ENCODE peak calls at places on chromosomes 4 and X, in seven cellular contexts. One of them, this sample, is unnamed.

GRCh38 chrX:24266996-24267395 is 46.9 kb downstream of the SUPT20HL2 start:
- DNase-seq in lower leg skin: no peak
- DNase-seq in Calu3: no peak
- DNase-seq in BJ: no peak
- DNase-seq in omental fat pad: no peak
- DNase-seq in left lung: no peak
- DNase-seq in AG04449: no peak
- DNase-seq in this sample: no peak

GRCh38 chrX:115702982-115703381 is 142.0 kb downstream of the PLS3 start:
- DNase-seq in lower leg skin: no peak
- DNase-seq in Calu3: no peak
- DNase-seq in BJ: no peak
- DNase-seq in omental fat pad: no peak
- DNase-seq in left lung: no peak
- DNase-seq in AG04449: no peak
- DNase-seq in this sample: no peak

GRCh38 chr4:124192544-124192943 is 520.0 kb downstream of the ANKRD50 start:
- DNase-seq in lower leg skin: no peak
- DNase-seq in Calu3: no peak
- DNase-seq in BJ: no peak
- DNase-seq in omental fat pad: no peak
- DNase-seq in left lung: no peak
- DNase-seq in AG04449: no peak
- DNase-seq in this sample: no peak

GRCh38 chr4:112075129-112075753 is 70.0 kb upstream of the FAM241A start:
- DNase-seq in lower leg skin: no peak
- DNase-seq in Calu3: peak
- DNase-seq in BJ: no peak
- DNase-seq in omental fat pad: no peak
- DNase-seq in left lung: no peak
- DNase-seq in AG04449: no peak
- DNase-seq in this sample: no peak

GRCh38 chrX:118872102-118872566 is 48.5 kb downstream of the ZCCHC12 start:
- DNase-seq in lower leg skin: no peak
- DNase-seq in Calu3: peak
- DNase-seq in BJ: no peak
- DNase-seq in omental fat pad: no peak
- DNase-seq in left lung: no peak
- DNase-seq in AG04449: no peak
- DNase-seq in this sample: no peak

GRCh38 chr4:139085141-139085540 is 69.6 kb downstream of the NOCT start:
- DNase-seq in lower leg skin: no peak
- DNase-seq in Calu3: no peak
- DNase-seq in BJ: no peak
- DNase-seq in omental fat pad: no peak
- DNase-seq in left lung: no peak
- DNase-seq in AG04449: no peak
- DNase-seq in this sample: no peak

GRCh38 chrX:71637848-71638247 is 19.5 kb upstream of the CXCR3 start:
- DNase-seq in lower leg skin: peak
- DNase-seq in Calu3: no peak
- DNase-seq in BJ: no peak
- DNase-seq in omental fat pad: no peak
- DNase-seq in left lung: no peak
- DNase-seq in AG04449: no peak
- DNase-seq in this sample: no peak

GRCh38 chr4:99722006-99722405 is 64.4 kb upstream of the C4orf54 start:
- DNase-seq in lower leg skin: no peak
- DNase-seq in Calu3: no peak
- DNase-seq in BJ: no peak
- DNase-seq in omental fat pad: no peak
- DNase-seq in left lung: no peak
- DNase-seq in AG04449: no peak
- DNase-seq in this sample: no peak

GRCh38 chr4:38846015-38846414 is 10.6 kb downstream of the TLR6 start:
- DNase-seq in lower leg skin: no peak
- DNase-seq in Calu3: no peak
- DNase-seq in BJ: no peak
- DNase-seq in omental fat pad: no peak
- DNase-seq in left lung: no peak
- DNase-seq in AG04449: no peak
- DNase-seq in this sample: no peak

GRCh38 chr4:80382090-80382832 is 46.7 kb downstream of the CFAP299 start:
- DNase-seq in lower leg skin: no peak
- DNase-seq in Calu3: no peak
- DNase-seq in BJ: no peak
- DNase-seq in omental fat pad: no peak
- DNase-seq in left lung: no peak
- DNase-seq in AG04449: no peak
- DNase-seq in this sample: no peak

GRCh38 chr4:83503974-83504373 is 19.1 kb upstream of the ABRAXAS1 start:
- DNase-seq in lower leg skin: no peak
- DNase-seq in Calu3: no peak
- DNase-seq in BJ: no peak
- DNase-seq in omental fat pad: no peak
- DNase-seq in left lung: no peak
- DNase-seq in AG04449: no peak
- DNase-seq in this sample: no peak

GRCh38 chr4:121112530-121112929 is 40.2 kb upstream of the NDNF start:
- DNase-seq in lower leg skin: no peak
- DNase-seq in Calu3: no peak
- DNase-seq in BJ: no peak
- DNase-seq in omental fat pad: no peak
- DNase-seq in left lung: no peak
- DNase-seq in AG04449: no peak
- DNase-seq in this sample: no peak

GRCh38 chr4:182189107-182189878 is 53.9 kb upstream of the TENM3 start:
- DNase-seq in lower leg skin: no peak
- DNase-seq in Calu3: peak
- DNase-seq in BJ: peak
- DNase-seq in omental fat pad: no peak
- DNase-seq in left lung: no peak
- DNase-seq in AG04449: peak
- DNase-seq in this sample: no peak

GRCh38 chr4:69095301-69095731 is 958 bp upstream of the UGT2B7 start:
- DNase-seq in lower leg skin: no peak
- DNase-seq in Calu3: no peak
- DNase-seq in BJ: no peak
- DNase-seq in omental fat pad: no peak
- DNase-seq in left lung: no peak
- DNase-seq in AG04449: peak
- DNase-seq in this sample: no peak

GRCh38 chr4:104879367-104879766 is 267.3 kb upstream of the TET2 start:
- DNase-seq in lower leg skin: no peak
- DNase-seq in Calu3: no peak
- DNase-seq in BJ: no peak
- DNase-seq in omental fat pad: no peak
- DNase-seq in left lung: no peak
- DNase-seq in AG04449: no peak
- DNase-seq in this sample: no peak

GRCh38 chrX:153922932-153923857 is 2.9 kb downstream of the ARHGAP4 start:
- DNase-seq in lower leg skin: no peak
- DNase-seq in Calu3: peak
- DNase-seq in BJ: no peak
- DNase-seq in omental fat pad: no peak
- DNase-seq in left lung: peak
- DNase-seq in AG04449: no peak
- DNase-seq in this sample: no peak

GRCh38 chr4:3276961-3277360 is 15.9 kb upstream of the RGS12 start:
- DNase-seq in lower leg skin: peak
- DNase-seq in Calu3: no peak
- DNase-seq in BJ: no peak
- DNase-seq in omental fat pad: no peak
- DNase-seq in left lung: no peak
- DNase-seq in AG04449: no peak
- DNase-seq in this sample: no peak

GRCh38 chr4:185730849-185731608 is 81.0 kb downstream of the SORBS2 start:
- DNase-seq in lower leg skin: no peak
- DNase-seq in Calu3: no peak
- DNase-seq in BJ: no peak
- DNase-seq in omental fat pad: no peak
- DNase-seq in left lung: no peak
- DNase-seq in AG04449: no peak
- DNase-seq in this sample: no peak

GRCh38 chr4:181478675-181479074 is 764.5 kb upstream of the TENM3 start:
- DNase-seq in lower leg skin: no peak
- DNase-seq in Calu3: no peak
- DNase-seq in BJ: no peak
- DNase-seq in omental fat pad: no peak
- DNase-seq in left lung: no peak
- DNase-seq in AG04449: no peak
- DNase-seq in this sample: no peak

GRCh38 chr4:73964862-73965611 is 16.8 kb downstream of the PF4 start:
- DNase-seq in lower leg skin: no peak
- DNase-seq in Calu3: peak
- DNase-seq in BJ: no peak
- DNase-seq in omental fat pad: no peak
- DNase-seq in left lung: no peak
- DNase-seq in AG04449: no peak
- DNase-seq in this sample: no peak

GRCh38 chr4:89762311-89762710 is 74.7 kb downstream of the SNCA start:
- DNase-seq in lower leg skin: no peak
- DNase-seq in Calu3: no peak
- DNase-seq in BJ: no peak
- DNase-seq in omental fat pad: no peak
- DNase-seq in left lung: no peak
- DNase-seq in AG04449: no peak
- DNase-seq in this sample: no peak

GRCh38 chrX:105323951-105324350 is 103.5 kb upstream of the TEX13A start:
- DNase-seq in lower leg skin: no peak
- DNase-seq in Calu3: no peak
- DNase-seq in BJ: no peak
- DNase-seq in omental fat pad: no peak
- DNase-seq in left lung: no peak
- DNase-seq in AG04449: no peak
- DNase-seq in this sample: no peak

GRCh38 chr4:165326831-165327210 is 648 bp upstream of the MSMO1 start:
- DNase-seq in lower leg skin: no peak
- DNase-seq in Calu3: peak
- DNase-seq in BJ: no peak
- DNase-seq in omental fat pad: no peak
- DNase-seq in left lung: no peak
- DNase-seq in AG04449: no peak
- DNase-seq in this sample: no peak

GRCh38 chr4:165325732-165326512 is 1.5 kb upstream of the MSMO1 start:
- DNase-seq in lower leg skin: no peak
- DNase-seq in Calu3: no peak
- DNase-seq in BJ: no peak
- DNase-seq in omental fat pad: no peak
- DNase-seq in left lung: no peak
- DNase-seq in AG04449: peak
- DNase-seq in this sample: no peak

GRCh38 chr4:165324918-165325304 is 2.6 kb upstream of the MSMO1 start:
- DNase-seq in lower leg skin: no peak
- DNase-seq in Calu3: no peak
- DNase-seq in BJ: no peak
- DNase-seq in omental fat pad: no peak
- DNase-seq in left lung: no peak
- DNase-seq in AG04449: no peak
- DNase-seq in this sample: no peak

GRCh38 chr4:165327211-165328100 is at the start of gene MSMO1:
- DNase-seq in lower leg skin: peak
- DNase-seq in Calu3: peak
- DNase-seq in BJ: peak
- DNase-seq in omental fat pad: peak
- DNase-seq in left lung: peak
- DNase-seq in AG04449: peak
- DNase-seq in this sample: peak

GRCh38 chr4:165324203-165324917 is 3.1 kb upstream of the MSMO1 start:
- DNase-seq in lower leg skin: no peak
- DNase-seq in Calu3: no peak
- DNase-seq in BJ: no peak
- DNase-seq in omental fat pad: no peak
- DNase-seq in left lung: no peak
- DNase-seq in AG04449: no peak
- DNase-seq in this sample: no peak
- TF ChIP-seq CTCF in lower leg skin: no peak
- TF ChIP-seq CTCF in Calu3: no peak
- TF ChIP-seq CTCF in BJ: no peak
- TF ChIP-seq CTCF in omental fat pad: no peak
- TF ChIP-seq CTCF in left lung: no peak
- TF ChIP-seq CTCF in AG04449: no peak
- TF ChIP-seq CTCF in this sample: no peak

GRCh38 chr4:5470318-5470889 is 238.0 kb downstream of the EVC2 start:
- DNase-seq in lower leg skin: no peak
- DNase-seq in Calu3: no peak
- DNase-seq in BJ: no peak
- DNase-seq in omental fat pad: no peak
- DNase-seq in left lung: no peak
- DNase-seq in AG04449: no peak
- DNase-seq in this sample: no peak
- TF ChIP-seq CTCF in lower leg skin: no peak
- TF ChIP-seq CTCF in Calu3: no peak
- TF ChIP-seq CTCF in BJ: no peak
- TF ChIP-seq CTCF in omental fat pad: no peak
- TF ChIP-seq CTCF in left lung: no peak
- TF ChIP-seq CTCF in AG04449: no peak
- TF ChIP-seq CTCF in this sample: no peak

DNA sequence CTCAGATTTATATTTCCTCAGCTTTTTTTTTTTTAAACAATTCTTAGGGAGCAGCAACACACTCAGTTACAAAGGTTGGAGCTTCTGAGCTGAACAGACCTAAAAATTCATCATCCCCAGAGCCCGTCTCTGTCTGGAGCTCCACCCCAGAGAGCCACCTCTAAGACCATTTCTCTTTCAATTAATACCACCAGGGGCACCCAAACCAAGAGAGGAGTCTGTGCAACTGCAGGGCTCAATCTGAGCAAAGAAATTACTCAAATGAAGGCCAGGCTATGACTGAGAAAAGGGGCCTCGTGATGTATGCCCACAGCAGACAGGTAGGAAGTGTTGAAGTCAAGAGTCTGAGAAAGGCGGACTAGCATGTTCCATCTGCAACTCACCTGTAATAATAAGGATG is 95.5 kb downstream of the C4orf51 start:
- DNase-seq in lower leg skin: no peak
- DNase-seq in Calu3: no peak
- DNase-seq in BJ: no peak
- DNase-seq in omental fat pad: no peak
- DNase-seq in left lung: no peak
- DNase-seq in AG04449: no peak
- DNase-seq in this sample: no peak
- TF ChIP-seq CTCF in lower leg skin: no peak
- TF ChIP-seq CTCF in Calu3: no peak
- TF ChIP-seq CTCF in BJ: no peak
- TF ChIP-seq CTCF in omental fat pad: no peak
- TF ChIP-seq CTCF in left lung: no peak
- TF ChIP-seq CTCF in AG04449: no peak
- TF ChIP-seq CTCF in this sample: no peak

DNA sequence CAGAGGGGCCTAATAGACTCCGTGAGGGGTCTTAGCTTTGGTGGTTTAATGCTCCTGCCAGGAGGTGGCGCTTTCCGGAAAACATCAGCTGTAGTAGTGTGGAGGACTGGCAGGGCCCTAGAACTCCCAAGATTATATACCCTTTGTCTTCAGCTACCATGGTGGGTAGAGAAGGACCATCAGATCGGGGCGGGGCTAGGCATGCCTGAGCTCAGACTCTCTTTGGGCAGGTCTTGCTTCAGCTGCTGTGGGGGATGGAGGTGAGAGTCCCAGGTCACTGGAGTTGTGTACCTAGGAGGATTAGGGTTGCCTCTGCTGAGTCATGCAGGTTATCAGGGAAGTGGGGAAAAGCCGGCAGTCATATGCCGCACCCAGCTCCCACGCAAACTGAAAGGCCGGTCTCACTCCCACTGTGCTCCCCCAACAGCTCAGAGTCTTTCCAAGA is 63.0 kb upstream of the AGA start:
- DNase-seq in lower leg skin: no peak
- DNase-seq in Calu3: no peak
- DNase-seq in BJ: no peak
- DNase-seq in omental fat pad: no peak
- DNase-seq in left lung: no peak
- DNase-seq in AG04449: no peak
- DNase-seq in this sample: no peak
- TF ChIP-seq CTCF in lower leg skin: no peak
- TF ChIP-seq CTCF in Calu3: no peak
- TF ChIP-seq CTCF in BJ: no peak
- TF ChIP-seq CTCF in omental fat pad: no peak
- TF ChIP-seq CTCF in left lung: no peak
- TF ChIP-seq CTCF in AG04449: no peak
- TF ChIP-seq CTCF in this sample: no peak

This sample was measured in type B pancreatic cell.